ENCODE peak calls at places on chromosome 4, in four cellular contexts. C is NT2/D1; N is IMR-90; Z is CD8-positive, alpha-beta memory T cell. P is an unnamed sample. For H3K27me3, the result is how much of the 10 kb centered on the place peaks cover.

GRCh38 chr4:139628184-139629012 is 37.2 kb upstream of the MGST2 start:
- DNase-seq in N (no peak), C (peak), Z (no peak), P (no peak)

GRCh38 chr4:118955515-118955914 is 66.9 kb downstream of the SYNPO2 start:
- DNase-seq in N (no peak), C (no peak), Z (no peak), P (no peak)

GRCh38 chr4:31949045-31949444 is 1228.9 kb downstream of the PCDH7 start:
- DNase-seq in Z (no peak), N (no peak), C (no peak), P (no peak)

GRCh38 chr4:131316086-131316485 is 1833.0 kb upstream of the PCDH10 start:
- DNase-seq in C (no peak), N (no peak), Z (no peak), P (no peak)

GRCh38 chr4:44149242-44149641 is 299.4 kb downstream of the KCTD8 start:
- DNase-seq in C (no peak), Z (no peak), N (no peak), P (no peak)

GRCh38 chr4:183411291-183411861 is 33.1 kb upstream of the CDKN2AIP start:
- DNase-seq in Z (no peak), C (no peak), N (peak), P (no peak)

GRCh38 chr4:26322349-26322748 is 1.5 kb downstream of the RBPJ start:
- DNase-seq in Z (no peak), N (no peak), C (no peak), P (no peak)

GRCh38 chr4:180949825-180950224 is 1293.4 kb upstream of the TENM3 start:
- DNase-seq in C (no peak), N (no peak), Z (no peak), P (no peak)

GRCh38 chr4:8084031-8084660 is 74.5 kb downstream of the ABLIM2 start:
- DNase-seq in N (no peak), C (no peak), Z (no peak), P (no peak)

GRCh38 chr4:156575430-156576073 is 396.0 kb downstream of the PDGFC start:
- DNase-seq in Z (no peak), C (no peak), N (no peak), P (no peak)

GRCh38 chr4:126915999-126916625 is 716.6 kb upstream of the INTU start:
- DNase-seq in N (no peak), Z (no peak), C (no peak), P (no peak)

GRCh38 chr4:85905761-85906160 is 430.8 kb downstream of the ARHGAP24 start:
- DNase-seq in Z (no peak), N (no peak), C (no peak), P (no peak)

GRCh38 chr4:152468408-152468807 is 67.5 kb downstream of the FBXW7 start:
- DNase-seq in N (no peak), C (no peak), Z (no peak), P (no peak)

GRCh38 chr4:36064147-36064546 is 180.2 kb downstream of the ARAP2 start:
- DNase-seq in Z (no peak), N (no peak), C (peak), P (no peak)

GRCh38 chr4:173464486-173464885 is 65.5 kb downstream of the HAND2 start:
- DNase-seq in N (no peak), Z (no peak), C (no peak), P (no peak)

GRCh38 chr4:44988011-44988410 is 261.7 kb upstream of the GNPDA2 start:
- DNase-seq in N (no peak), C (no peak), Z (no peak), P (no peak)

GRCh38 chr4:130336585-130337217 is 1240.7 kb downstream of the C4orf33 start:
- DNase-seq in Z (no peak), C (no peak), N (peak), P (no peak)

GRCh38 chr4:100299441-100299840 is 109.2 kb upstream of the DDIT4L start:
- DNase-seq in Z (no peak), C (no peak), N (no peak), P (no peak)

GRCh38 chr4:105712766-105713165 is 4.2 kb downstream of the GSTCD start:
- DNase-seq in N (no peak), C (no peak), Z (no peak), P (no peak)

GRCh38 chr4:169407217-169407845 is 136.6 kb upstream of the SH3RF1 start:
- DNase-seq in Z (no peak), C (no peak), N (peak), P (no peak)

GRCh38 chr4:93814722-93815121 is 13.8 kb upstream of the ATOH1 start:
- DNase-seq in C (no peak), N (no peak), Z (no peak), P (no peak)

GRCh38 chr4:147739239-147739823 is 7.4 kb downstream of the ARHGAP10 start:
- DNase-seq in C (no peak), N (no peak), Z (no peak), P (no peak)

DNA sequence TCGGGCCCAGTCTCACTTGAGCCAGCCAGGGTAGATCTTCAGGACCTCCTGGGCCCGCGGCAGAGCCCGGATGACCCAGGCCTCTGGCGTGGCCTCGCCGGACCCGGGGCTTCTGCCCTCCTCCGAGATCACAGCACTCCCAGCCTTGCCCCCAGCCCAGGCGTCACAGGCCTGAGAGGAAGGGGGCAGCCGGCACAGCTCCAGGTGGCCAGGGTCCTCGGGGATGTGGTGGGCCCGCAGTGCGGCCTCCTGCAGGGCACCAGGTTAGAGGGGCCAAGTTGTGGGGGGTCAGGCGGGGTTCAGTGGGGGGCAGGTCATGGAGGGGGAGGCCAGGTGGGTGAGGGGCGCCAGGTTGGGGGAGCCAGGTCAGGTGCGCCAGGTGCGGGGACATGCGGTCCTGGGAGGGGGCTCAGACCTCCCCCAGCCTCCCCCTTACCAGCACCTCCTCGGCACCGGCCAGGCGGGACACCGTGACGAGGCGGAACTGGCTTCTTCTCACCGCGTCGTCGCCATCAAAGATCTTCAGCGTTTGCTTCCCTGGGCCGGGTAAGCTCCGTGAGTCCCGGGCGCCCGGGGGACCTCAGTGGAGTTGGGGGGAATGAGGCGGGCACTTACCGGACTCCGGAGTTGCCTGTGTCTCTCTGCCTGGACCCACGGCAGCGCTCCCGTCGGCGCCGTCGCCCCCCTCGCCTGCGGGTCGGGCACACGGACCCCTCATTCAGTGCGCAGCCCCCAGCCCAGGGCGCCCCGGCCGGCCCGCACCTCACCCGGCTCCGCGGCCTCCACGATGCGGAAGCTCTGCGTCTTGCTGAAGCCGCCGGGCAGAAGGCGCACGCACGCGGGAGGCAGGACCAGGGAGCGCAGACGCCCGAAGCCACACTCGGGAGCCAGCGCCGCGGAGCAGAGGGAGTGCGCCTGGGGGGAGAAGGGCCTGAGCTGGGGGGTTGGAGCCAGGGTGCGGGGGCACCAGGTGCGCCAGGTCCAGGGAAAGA is 6.0 kb downstream of the DGKQ start:
- DNase-seq in N (no peak), Z (no peak), C (no peak), P (no peak)
- H3K27me3 ChIP-seq in N (under half), Z (under half), C (under half), P (under half)

GRCh38 chr4:107993969-107994368 is 4.3 kb downstream of the HADH start:
- DNase-seq in Z (no peak), C (no peak), N (no peak), P (no peak)
- H3K4me3 ChIP-seq in Z (no peak), C (no peak), N (no peak), P (no peak)

GRCh38 chr4:184416913-184417734 is 57.2 kb downstream of the IRF2 start:
- DNase-seq in Z (peak), N (peak), C (no peak), P (no peak)
- H3K27me3 ChIP-seq in Z (under half), N (under half), C (under half), P (under half)

GRCh38 chr4:71188951-71189350 is 149.9 kb upstream of the SLC4A4 start:
- DNase-seq in C (no peak), Z (no peak), N (no peak), P (no peak)
- H3K4me3 ChIP-seq in C (no peak), Z (no peak), N (peak), P (peak)